ENCODE peak calls at places on chromosomes 5 and 9, in ten cellular contexts. U is body of pancreas, F is heart left ventricle, O is Peyer's patch, T is NB4, H is suprapubic skin, W is ovary, P is stomach, I is A549, Q is uterus. G is an unnamed sample.

GRCh38 chr5:76273491-76273890 is 129.6 kb upstream of the IQGAP2 start:
- DNase-seq in U (peak; percentile 21), F (no peak), O (peak; percentile 72), T (no peak), H (no peak), W (no peak), P (no peak), I (no peak), Q (no peak), G (no peak)

GRCh38 chr5:156322666-156323065 is 4.3 kb upstream of the SGCD start:
- DNase-seq in U (no peak), F (no peak), O (no peak), T (no peak), H (no peak), W (no peak), P (no peak), I (no peak), Q (no peak), G (no peak)

GRCh38 chr5:78647838-78648358 is 674 bp downstream of the LHFPL2 start:
- DNase-seq in U (peak; percentile 77), F (peak; percentile 64), O (peak; percentile 70), T (no peak), H (no peak), W (peak; percentile 76), P (peak; percentile 60), I (peak; percentile 19), Q (peak; percentile 71), G (no peak)

GRCh38 chr5:174245506-174245905 is 200.0 kb downstream of the NSG2 start:
- DNase-seq in U (no peak), F (no peak), O (no peak), T (no peak), H (no peak), W (no peak), P (no peak), I (no peak), Q (no peak), G (no peak)

GRCh38 chr9:70802206-70802605 is 319.2 kb downstream of the TRPM3 start:
- DNase-seq in U (no peak), F (no peak), O (no peak), T (no peak), H (no peak), W (no peak), P (no peak), I (no peak), Q (no peak), G (no peak)

GRCh38 chr5:9401786-9402472 is 143.9 kb downstream of the SEMA5A start:
- DNase-seq in U (no peak), F (no peak), O (no peak), T (peak; percentile 33), H (no peak), W (no peak), P (no peak), I (no peak), Q (no peak), G (no peak)

GRCh38 chr9:79053613-79054012 is 518.2 kb upstream of the TLE4 start:
- DNase-seq in U (no peak), F (no peak), O (no peak), T (no peak), H (no peak), W (no peak), P (no peak), I (no peak), Q (no peak), G (no peak)

GRCh38 chr5:40681351-40682311 is 1.9 kb downstream of the PTGER4 start:
- DNase-seq in U (peak; percentile 33), F (peak; percentile 18), O (peak; percentile 70), T (peak; percentile 79), H (peak; percentile 81), W (no peak), P (peak; percentile 44), I (no peak), Q (peak; percentile 22), G (no peak)

GRCh38 chr9:5481744-5482027 is 28.6 kb upstream of the PDCD1LG2 start:
- DNase-seq in U (no peak), F (no peak), O (no peak), T (no peak), H (no peak), W (no peak), P (no peak), I (no peak), Q (no peak), G (no peak)

GRCh38 chr9:125476645-125477044 is 215.0 kb downstream of the GAPVD1 start:
- DNase-seq in U (no peak), F (no peak), O (no peak), T (no peak), H (no peak), W (no peak), P (no peak), I (no peak), Q (no peak), G (no peak)

GRCh38 chr5:131272365-131273123 is 8.7 kb downstream of the CDC42SE2 start:
- DNase-seq in U (no peak), F (no peak), O (no peak), T (no peak), H (no peak), W (no peak), P (no peak), I (no peak), Q (no peak), G (no peak)

GRCh38 chr5:96651948-96652753 is 10.0 kb upstream of the CAST start:
- DNase-seq in U (no peak), F (no peak), O (no peak), T (peak; percentile 13), H (no peak), W (no peak), P (no peak), I (peak; percentile 56), Q (no peak), G (no peak)

GRCh38 chr5:149062371-149063016 is 368 bp downstream of the SH3TC2 start:
- DNase-seq in U (no peak), F (peak; percentile 69), O (no peak), T (peak; percentile 64), H (no peak), W (no peak), P (no peak), I (peak; percentile 34), Q (no peak), G (peak; percentile 66)
- TF ChIP-seq POLR2A in U (no peak), F (no peak), O (no peak), T (no peak), H (no peak), W (no peak), P (no peak), I (no peak), Q (no peak), G (peak; percentile 57)

DNA sequence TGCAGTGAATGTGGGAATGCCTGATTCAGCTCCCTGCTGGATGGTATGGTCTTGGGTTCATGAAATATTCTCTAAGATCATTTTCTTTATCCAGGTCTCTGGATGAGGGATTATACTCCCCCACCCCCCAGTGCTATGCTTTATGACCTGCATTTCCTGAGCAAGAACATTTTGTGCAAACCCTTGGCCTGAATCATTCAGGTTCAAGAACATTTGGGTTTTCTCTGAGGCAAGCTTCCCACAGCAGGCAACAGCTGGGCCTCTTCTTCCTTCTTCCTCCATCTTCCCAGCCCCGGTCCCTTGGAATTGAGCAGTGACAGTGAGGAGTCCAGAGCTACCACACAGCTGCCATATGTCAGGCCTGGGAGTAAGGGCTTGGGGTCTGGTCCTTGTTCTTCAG is 58.6 kb upstream of the TNFSF15 start:
- DNase-seq in U (no peak), F (no peak), O (no peak), T (no peak), H (no peak), W (no peak), P (no peak), I (no peak), Q (no peak), G (no peak)
- TF ChIP-seq POLR2A in U (no peak), F (no peak), O (no peak), T (no peak), H (no peak), W (no peak), P (no peak), I (no peak), Q (no peak), G (no peak)

GRCh38 chr9:14238518-14238917 is 75.4 kb downstream of the NFIB start:
- DNase-seq in U (no peak), F (no peak), O (no peak), T (no peak), H (no peak), W (no peak), P (no peak), I (peak; percentile 43), Q (no peak), G (no peak)
- TF ChIP-seq POLR2A in U (no peak), F (no peak), O (no peak), T (no peak), H (no peak), W (no peak), P (no peak), I (no peak), Q (no peak), G (no peak)

GRCh38 chr9:127124091-127124490 is 1.7 kb upstream of the ANGPTL2 start:
- DNase-seq in U (no peak), F (no peak), O (no peak), T (no peak), H (no peak), W (no peak), P (no peak), I (no peak), Q (no peak), G (no peak)

GRCh38 chr9:127121628-127122175 is 733 bp downstream of the ANGPTL2 start:
- DNase-seq in U (no peak), F (no peak), O (no peak), T (no peak), H (no peak), W (peak; percentile 55), P (no peak), I (no peak), Q (no peak), G (no peak)

GRCh38 chr9:127124792-127125191 is 2.4 kb upstream of the ANGPTL2 start:
- DNase-seq in U (no peak), F (no peak), O (no peak), T (no peak), H (no peak), W (no peak), P (no peak), I (no peak), Q (no peak), G (no peak)

GRCh38 chr9:127123239-127123935 is 952 bp upstream of the ANGPTL2 start:
- DNase-seq in U (peak; percentile 64), F (no peak), O (peak; percentile 61), T (no peak), H (no peak), W (peak; percentile 85), P (peak; percentile 49), I (no peak), Q (peak; percentile 71), G (no peak)

DNA sequence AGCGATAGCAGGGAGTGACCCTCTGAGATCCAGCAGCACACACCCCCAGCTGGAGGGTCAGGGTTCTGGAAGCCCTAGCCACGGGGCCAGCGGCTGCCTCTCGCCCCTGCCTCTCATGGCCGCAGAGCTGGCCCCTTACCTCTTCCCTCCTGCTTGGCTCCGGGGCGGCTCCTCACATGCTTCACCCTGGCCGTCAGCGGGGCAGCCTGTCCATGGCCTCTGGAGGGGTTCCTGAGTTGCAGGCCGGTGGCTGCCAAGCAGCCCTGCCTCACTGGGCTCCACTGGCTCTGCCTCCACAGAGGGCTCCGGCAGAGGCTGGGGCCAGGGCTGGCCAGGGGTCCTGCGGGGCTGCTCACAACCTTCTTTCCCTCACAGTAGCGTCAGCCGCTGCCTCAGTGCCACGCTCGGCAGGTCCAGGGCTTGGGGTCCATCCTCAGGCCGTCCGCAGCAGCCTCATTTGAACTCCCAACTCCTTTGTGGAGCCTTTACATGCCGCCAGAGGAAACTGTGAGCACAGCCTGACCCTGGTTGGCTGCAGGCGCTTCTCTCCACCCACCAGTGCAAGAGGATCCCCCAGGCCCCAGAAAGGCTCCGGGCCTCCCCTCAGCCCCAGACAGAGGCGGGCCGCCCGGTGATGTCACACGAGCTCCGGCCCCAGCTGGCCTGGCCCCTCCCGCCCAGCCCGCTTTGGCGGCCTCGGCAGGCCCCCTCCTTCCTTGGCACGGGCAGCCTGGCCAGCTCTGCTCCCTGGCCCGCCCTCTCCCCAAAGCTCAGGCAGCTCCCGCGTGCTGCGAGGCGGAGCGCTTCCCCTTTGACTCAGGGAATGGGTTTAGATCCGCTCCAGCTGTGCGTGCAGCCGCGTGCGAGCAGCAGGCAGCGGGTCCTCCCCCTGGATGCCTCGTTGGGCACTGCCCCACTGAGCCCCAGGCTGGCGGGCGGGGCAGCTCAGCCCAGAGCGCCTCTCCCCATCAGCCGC is at the start of gene ANGPTL2:
- DNase-seq in U (peak; percentile 76), F (peak; percentile 95), O (peak; percentile 78), T (peak; percentile 88), H (peak; percentile 91), W (peak; percentile 96), P (peak; percentile 73), I (no peak), Q (peak; percentile 97), G (peak; percentile 52)
- TF ChIP-seq POLR2A in U (no peak), F (no peak), O (no peak), T (no peak), H (peak; percentile 56), W (peak; percentile 85), P (no peak), I (no peak), Q (peak; percentile 88), G (peak; percentile 21)

G was measured in H54.